ENCODE peak calls at places on chromosomes 2 and 18, in seven cellular contexts. R, J, X, N, V, U and B are unnamed samples. For H3K4me1, the result is how much of the 10 kb centered on the place peaks cover.

GRCh38 chr2:225667465-225667864 is 268.0 kb downstream of the NYAP2 start:
- DNase-seq in R (no peak), J (no peak), X (no peak), N (no peak), V (peak), U (no peak), B (no peak)

GRCh38 chr18:51563401-51563800 is 365.9 kb upstream of the MEX3C start:
- DNase-seq in R (no peak), J (no peak), X (no peak), N (no peak), V (peak), U (no peak), B (no peak)

GRCh38 chr18:10055125-10055750 is 141.4 kb downstream of the VAPA start:
- DNase-seq in R (no peak), J (no peak), X (no peak), N (no peak), V (no peak), U (peak), B (no peak)

GRCh38 chr2:233288663-233289062 is 19.0 kb upstream of the SAG start:
- DNase-seq in R (no peak), J (no peak), X (no peak), N (no peak), V (peak), U (no peak), B (no peak)

GRCh38 chr18:45161850-45162249 is 453.4 kb upstream of the SLC14A2 start:
- DNase-seq in R (no peak), J (no peak), X (no peak), N (no peak), V (no peak), U (no peak), B (no peak)

GRCh38 chr2:72993147-72993546 is 75.8 kb downstream of the EMX1 start:
- DNase-seq in R (peak), J (peak), X (peak), N (peak), V (peak), U (peak), B (peak)

GRCh38 chr2:212945526-212945925 is 205.9 kb downstream of the IKZF2 start:
- DNase-seq in R (no peak), J (no peak), X (no peak), N (no peak), V (no peak), U (no peak), B (no peak)

GRCh38 chr2:137192366-137193315 is 427.3 kb downstream of the THSD7B start:
- DNase-seq in R (no peak), J (no peak), X (peak), N (no peak), V (no peak), U (no peak), B (no peak)

GRCh38 chr2:169091761-169092523 is 22.6 kb downstream of the DHRS9 start:
- DNase-seq in R (no peak), J (no peak), X (peak), N (no peak), V (no peak), U (no peak), B (no peak)

GRCh38 chr2:3864943-3865664 is 161.7 kb downstream of the DCDC2C start:
- DNase-seq in R (no peak), J (no peak), X (no peak), N (no peak), V (no peak), U (no peak), B (no peak)

GRCh38 chr2:47208852-47209606 is 53.9 kb upstream of the STPG4 start:
- DNase-seq in R (no peak), J (no peak), X (peak), N (no peak), V (no peak), U (no peak), B (no peak)

GRCh38 chr2:28366149-28366495 is 26.5 kb upstream of the FOSL2 start:
- DNase-seq in R (peak), J (no peak), X (no peak), N (no peak), V (no peak), U (no peak), B (no peak)

GRCh38 chr2:28369355-28369754 is 23.3 kb upstream of the FOSL2 start:
- DNase-seq in R (no peak), J (no peak), X (no peak), N (no peak), V (no peak), U (no peak), B (no peak)

GRCh38 chr2:28368417-28368798 is 24.2 kb upstream of the FOSL2 start:
- DNase-seq in R (peak), J (no peak), X (no peak), N (no peak), V (no peak), U (no peak), B (no peak)

GRCh38 chr2:28366496-28367282 is 26.0 kb upstream of the FOSL2 start:
- DNase-seq in R (peak), J (peak), X (peak), N (peak), V (no peak), U (no peak), B (peak)

DNA sequence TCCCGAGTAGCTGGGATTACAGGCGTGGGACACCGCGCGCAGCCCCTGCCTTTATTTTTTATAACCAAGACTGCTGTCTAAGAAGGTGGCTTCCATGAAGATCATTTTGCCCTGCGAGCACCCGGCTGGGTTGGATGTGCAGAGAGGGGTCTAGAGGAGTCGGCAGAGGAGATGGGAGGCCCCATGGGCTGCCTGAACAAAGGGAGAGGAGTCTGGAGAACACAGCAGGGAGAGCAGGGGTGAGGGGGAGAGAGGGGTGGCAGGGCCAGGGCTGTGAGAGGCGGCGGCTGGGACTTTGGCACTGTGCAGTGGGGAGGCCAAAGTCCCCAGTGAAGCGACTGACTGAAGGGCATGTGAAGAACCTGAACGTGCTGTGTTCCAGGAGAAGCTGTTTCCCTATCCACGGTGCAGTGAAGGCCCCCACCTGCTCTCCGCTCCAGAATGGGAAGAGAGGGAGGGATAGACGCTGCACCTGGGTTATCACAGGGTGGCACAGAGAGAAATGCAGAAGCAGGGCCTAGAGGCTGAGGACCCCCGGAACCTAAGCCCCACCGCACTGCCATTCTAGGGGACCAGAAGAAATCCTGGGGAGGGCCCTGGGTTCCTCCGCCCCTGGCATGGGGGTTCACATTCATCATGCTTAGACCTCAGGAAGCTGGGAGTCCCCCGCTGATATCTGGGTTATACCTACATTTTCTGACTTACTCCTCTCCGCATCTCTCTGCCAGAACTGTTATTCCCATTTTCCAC is 24.8 kb upstream of the FOSL2 start:
- DNase-seq in R (peak), J (no peak), X (no peak), N (no peak), V (no peak), U (no peak), B (no peak)
- H3K4me1 ChIP-seq in R (under half), J (under half), X (under half), N (half or more), V (under half), U (under half), B (under half)

DNA sequence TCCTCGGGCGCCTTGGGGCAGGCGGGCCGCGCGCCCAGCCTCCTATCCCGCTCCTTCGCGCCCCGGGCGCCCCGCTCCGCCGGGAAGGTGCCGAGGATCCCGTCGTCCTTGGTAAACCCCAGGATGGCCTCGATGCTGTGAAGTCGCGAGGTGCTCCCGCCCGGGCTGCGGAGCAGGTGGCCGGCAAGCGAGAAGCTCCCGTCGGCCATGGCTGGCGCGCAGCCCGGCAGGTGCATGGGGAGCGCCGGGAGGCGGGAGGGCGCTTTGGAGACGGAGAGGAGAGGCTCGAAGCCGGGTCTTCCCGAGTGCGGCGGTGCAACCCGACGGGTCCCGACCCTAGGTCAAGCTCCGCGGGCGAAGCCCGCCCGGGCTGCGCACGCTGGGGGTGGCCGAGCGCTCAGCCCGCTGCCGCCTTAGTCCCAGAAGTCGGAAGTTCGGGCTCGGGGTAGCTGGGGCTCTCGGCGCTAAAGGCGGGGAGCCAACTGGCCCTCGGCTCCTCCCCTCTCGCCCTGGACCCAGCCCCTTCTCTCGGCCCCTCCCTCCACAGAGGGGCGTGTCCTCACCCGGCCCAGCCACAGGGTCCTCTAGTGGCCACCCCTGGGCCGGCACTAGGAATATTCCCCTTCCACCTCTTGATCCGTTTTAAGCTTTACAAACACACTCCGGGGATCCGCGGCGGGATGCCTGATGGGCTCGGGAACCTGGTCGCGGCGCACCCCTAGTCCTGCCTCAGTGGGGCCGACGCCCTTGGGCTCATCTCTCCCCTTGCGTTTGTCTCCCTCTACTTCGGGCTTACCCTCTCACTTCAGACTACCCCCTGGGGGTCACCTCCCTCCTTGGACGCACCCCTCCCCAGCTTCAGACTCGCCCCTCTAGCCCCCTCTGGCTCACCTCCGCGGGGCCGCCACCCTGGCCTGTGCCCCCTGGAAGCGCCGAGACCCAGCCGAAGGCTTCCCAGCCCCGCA is at the start of gene RAX:
- DNase-seq in R (no peak), J (no peak), X (peak), N (no peak), V (peak), U (no peak), B (peak)
- H3K4me3 ChIP-seq in R (no peak), J (no peak), X (peak), N (no peak), V (peak), U (no peak), B (no peak)

DNA sequence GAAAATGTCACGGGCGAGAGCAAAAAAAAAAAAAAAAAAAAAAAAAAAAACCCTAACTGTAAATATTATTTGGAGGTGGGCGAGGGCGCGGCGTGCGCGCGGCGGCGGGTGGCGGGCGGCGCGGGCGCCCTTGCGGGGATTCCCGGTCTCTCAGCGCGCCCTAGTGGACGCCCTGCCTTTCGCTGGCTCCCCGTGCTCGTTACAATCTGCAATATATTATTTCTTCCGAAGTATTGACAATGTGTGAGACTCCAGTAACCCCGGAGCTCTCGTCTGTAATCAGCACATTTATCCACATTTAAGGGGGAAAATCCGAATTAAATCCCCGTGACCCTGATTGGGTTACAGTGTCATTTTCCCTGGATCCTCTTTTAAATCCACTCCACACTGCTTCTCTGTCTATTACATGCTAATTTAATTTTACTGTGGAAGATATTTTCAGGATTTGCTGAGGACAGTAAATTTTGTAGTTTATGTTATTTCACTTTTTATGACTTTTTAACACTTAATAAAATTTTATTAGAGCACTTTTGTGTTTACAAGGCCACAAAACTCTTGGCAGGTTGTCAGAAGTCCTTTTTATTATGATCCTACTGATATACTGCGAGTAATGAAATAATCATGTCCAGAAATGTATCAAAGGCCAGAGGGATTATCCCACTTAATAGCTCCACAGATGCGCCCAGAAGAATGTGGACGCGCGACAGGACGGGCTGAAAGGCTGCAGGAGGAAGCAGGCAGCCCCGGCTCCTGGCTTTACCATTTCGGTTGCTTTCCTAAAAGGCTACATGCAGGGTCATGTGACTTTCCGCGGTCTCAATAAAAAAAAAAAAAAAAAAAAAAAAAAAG is 369.1 kb downstream of the MTX2 start:
- DNase-seq in R (peak), J (peak), X (peak), N (peak), V (peak), U (peak), B (peak)
- H3K4me1 ChIP-seq in R (under half), J (under half), X (under half), N (under half), V (under half), U (under half), B (under half)

GRCh38 chr2:149587950-149588487 is 444 bp upstream of the MMADHC start:
- DNase-seq in R (no peak), J (no peak), X (peak), N (no peak), V (no peak), U (no peak), B (no peak)

GRCh38 chr2:149587220-149587949 is at the start of gene MMADHC:
- DNase-seq in R (peak), J (peak), X (peak), N (peak), V (peak), U (peak), B (peak)

GRCh38 chr2:149586898-149587219 is 716 bp downstream of the MMADHC start:
- DNase-seq in R (no peak), J (no peak), X (peak), N (no peak), V (no peak), U (no peak), B (no peak)

GRCh38 chr2:149586063-149586462 is 1.5 kb downstream of the MMADHC start:
- DNase-seq in R (no peak), J (no peak), X (no peak), N (no peak), V (no peak), U (no peak), B (no peak)

GRCh38 chr2:149585317-149585885 is 2.2 kb downstream of the MMADHC start:
- DNase-seq in R (no peak), J (no peak), X (no peak), N (no peak), V (no peak), U (no peak), B (no peak)
- H3K4me3 ChIP-seq in R (no peak), J (no peak), X (peak), N (no peak), V (peak), U (peak), B (peak)

GRCh38 chr2:1713839-1714236 is 30.5 kb downstream of the PXDN start:
- DNase-seq in R (no peak), J (no peak), X (no peak), N (no peak), V (no peak), U (no peak), B (no peak)
- H3K4me1 ChIP-seq in R (under half), J (under half), X (under half), N (under half), V (under half), U (under half), B (under half)

DNA sequence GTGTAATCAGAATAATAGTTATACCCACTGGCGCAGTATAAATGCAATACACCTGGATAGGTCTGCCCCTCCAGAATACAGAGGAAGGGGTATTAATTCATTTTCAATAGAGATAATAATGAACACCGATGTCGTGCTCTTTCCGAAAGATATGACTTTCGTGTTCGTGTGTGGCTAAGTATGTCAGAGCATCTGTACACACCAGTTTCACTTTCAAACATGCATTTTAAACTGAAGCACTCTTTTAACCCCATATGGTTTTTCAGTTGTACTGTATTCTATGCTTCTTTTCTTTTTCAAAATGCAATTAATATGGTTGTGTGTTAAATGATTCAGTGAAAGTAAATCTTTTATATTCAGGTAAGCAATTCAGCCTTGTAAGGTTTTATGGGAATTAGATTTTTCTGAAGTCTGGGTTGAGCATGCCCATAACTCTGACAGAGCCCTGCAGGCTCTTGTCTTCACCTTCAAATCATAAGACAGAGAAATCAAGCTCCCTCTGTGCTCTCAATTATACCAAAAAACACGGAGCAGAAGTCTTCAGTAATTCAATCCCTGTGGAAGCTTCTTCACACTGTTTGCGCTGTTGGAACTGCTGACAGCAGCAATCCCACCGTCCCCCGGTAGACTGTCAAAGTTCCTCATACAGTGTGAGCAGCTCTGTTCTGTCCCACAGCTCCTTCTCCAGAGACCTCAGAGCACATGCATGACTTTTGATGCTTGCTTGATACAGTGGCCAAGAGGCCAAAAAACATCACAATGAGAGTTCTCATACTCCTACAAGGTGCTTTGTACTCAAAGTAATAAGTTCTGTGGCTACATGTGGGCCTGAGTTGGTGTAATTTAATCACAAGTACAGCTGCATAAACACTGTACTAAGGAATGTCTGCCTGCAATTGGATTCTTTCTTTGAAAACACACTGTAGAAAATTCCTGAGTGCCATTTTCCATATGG is 186.9 kb downstream of the ZNF521 start:
- DNase-seq in R (peak), J (no peak), X (peak), N (no peak), V (no peak), U (no peak), B (no peak)
- H3K4me3 ChIP-seq in R (no peak), J (no peak), X (no peak), N (no peak), V (no peak), U (peak), B (peak)

DNA sequence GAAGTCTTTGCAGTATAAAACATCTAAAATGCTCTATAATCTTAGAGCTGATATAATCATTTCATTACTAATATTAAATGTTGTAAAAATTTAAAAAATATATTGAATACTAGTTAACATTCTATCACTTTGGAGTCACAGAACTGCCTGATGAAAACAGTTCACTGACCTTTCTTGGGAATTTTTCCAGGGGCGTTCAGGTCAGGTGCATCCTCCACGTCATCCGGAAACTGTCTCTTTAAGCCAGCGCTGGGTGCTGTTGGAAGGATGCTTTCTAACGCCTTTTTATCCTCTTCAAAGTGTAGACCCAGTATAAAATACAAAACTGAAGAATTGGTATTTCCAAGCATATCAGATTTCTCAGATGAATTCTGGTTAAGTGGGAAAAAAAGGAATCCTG is 22.8 kb downstream of the LONRF2 start:
- DNase-seq in R (no peak), J (no peak), X (no peak), N (no peak), V (no peak), U (no peak), B (no peak)
- H3K4me1 ChIP-seq in R (under half), J (under half), X (under half), N (under half), V (under half), U (under half), B (under half)

GRCh38 chr2:238878051-238878735 is 30.3 kb downstream of the TWIST2 start:
- DNase-seq in R (no peak), J (no peak), X (no peak), N (no peak), V (no peak), U (no peak), B (no peak)

GRCh38 chr2:238875531-238876231 is 27.8 kb downstream of the TWIST2 start:
- DNase-seq in R (no peak), J (no peak), X (no peak), N (no peak), V (no peak), U (no peak), B (no peak)

GRCh38 chr2:238875161-238875530 is 27.3 kb downstream of the TWIST2 start:
- DNase-seq in R (no peak), J (no peak), X (peak), N (no peak), V (no peak), U (no peak), B (no peak)

GRCh38 chr2:238874330-238875050 is 26.6 kb downstream of the TWIST2 start:
- DNase-seq in R (no peak), J (no peak), X (no peak), N (no peak), V (no peak), U (no peak), B (no peak)

GRCh38 chr2:238876232-238876630 is 28.3 kb downstream of the TWIST2 start:
- DNase-seq in R (no peak), J (no peak), X (no peak), N (no peak), V (no peak), U (no peak), B (no peak)
- H3K4me3 ChIP-seq in R (no peak), J (no peak), X (no peak), N (no peak), V (no peak), U (no peak), B (no peak)

GRCh38 chr18:79523221-79523737 is 127.5 kb downstream of the NFATC1 start:
- DNase-seq in R (no peak), J (no peak), X (no peak), N (peak), V (no peak), U (no peak), B (peak)
- H3K4me1 ChIP-seq in R (under half), J (half or more), X (under half), N (half or more), V (under half), U (under half), B (half or more)